ENCODE peak calls at places on chromosomes 1 and 21, in ten cellular contexts. K, W, A, R, H, U, G, L, Q and X are unnamed samples.

GRCh38 chr1:176843352-176844297 is 320.9 kb downstream of the ASTN1 start:
- DNase-seq in H (no peak), A (no peak), R (no peak), U (no peak), L (no peak), G (no peak), Q (peak; percentile 1), W (no peak), K (no peak), X (no peak)

GRCh38 chr1:149848340-149848771 is 51.0 kb upstream of the BOLA1 start:
- DNase-seq in G (no peak), A (peak; percentile 39), U (no peak), R (no peak), W (no peak), H (no peak), K (no peak), Q (no peak), L (no peak), X (no peak)

GRCh38 chr1:66247415-66248208 is 286.3 kb upstream of the SGIP1 start:
- DNase-seq in L (no peak), U (no peak), H (no peak), R (no peak), G (peak; percentile 75), Q (no peak), A (no peak), K (no peak), W (no peak), X (no peak)

GRCh38 chr1:172135076-172135672 is 285.3 kb upstream of the C1orf105 start:
- DNase-seq in H (no peak), L (no peak), Q (no peak), W (no peak), A (no peak), R (no peak), K (no peak), U (no peak), G (no peak), X (no peak)

GRCh38 chr21:41612674-41613250 is 104.8 kb upstream of the TMPRSS2 start:
- DNase-seq in W (peak; percentile 81), Q (no peak), H (peak; percentile 76), R (peak; percentile 65), U (peak; percentile 75), A (peak; percentile 65), L (no peak), G (no peak), K (peak; percentile 91), X (peak; percentile 97)

GRCh38 chr1:89939059-89939570 is 55.8 kb upstream of the ZNF326 start:
- DNase-seq in A (no peak), G (no peak), R (no peak), H (no peak), U (no peak), L (no peak), K (no peak), Q (no peak), W (no peak), X (no peak)

GRCh38 chr1:180169641-180170155 is 15.0 kb downstream of the QSOX1 start:
- DNase-seq in A (peak; percentile 44), L (no peak), K (peak; percentile 49), R (peak; percentile 46), Q (no peak), H (no peak), U (no peak), W (peak; percentile 63), G (peak; percentile 66), X (no peak)

GRCh38 chr1:111827946-111828345 is 72.2 kb downstream of the DDX20 start:
- DNase-seq in Q (no peak), H (no peak), W (no peak), K (no peak), L (no peak), R (no peak), A (no peak), U (no peak), G (peak; percentile 30), X (no peak)

GRCh38 chr1:203081465-203082355 is 4.1 kb downstream of the MYOG start:
- DNase-seq in Q (no peak), L (no peak), U (no peak), R (peak; percentile 8), K (peak; percentile 27), G (no peak), H (no peak), A (no peak), W (no peak), X (no peak)

GRCh38 chr1:154433161-154433681 is 28.1 kb downstream of the IL6R start:
- DNase-seq in U (no peak), G (no peak), L (peak; percentile 18), H (peak; percentile 62), Q (no peak), R (no peak), W (no peak), K (peak; percentile 71), A (no peak), X (no peak)

GRCh38 chr1:27632387-27633297 is 2.3 kb downstream of the FGR start:
- DNase-seq in G (peak; percentile 85), U (no peak), H (no peak), K (no peak), R (no peak), L (peak; percentile 37), Q (no peak), A (no peak), W (no peak), X (no peak)

GRCh38 chr1:85494957-85495266 is 30.0 kb upstream of the DDAH1 start:
- DNase-seq in G (no peak), L (no peak), H (no peak), U (no peak), A (no peak), R (no peak), Q (no peak), W (no peak), K (peak; percentile 66), X (no peak)

GRCh38 chr21:43207868-43208267 is 39.1 kb downstream of the CRYAA start:
- DNase-seq in K (peak; percentile 22), R (no peak), G (peak; percentile 47), Q (no peak), H (peak; percentile 11), U (peak; percentile 19), L (no peak), W (peak; percentile 35), A (no peak), X (no peak)

DNA sequence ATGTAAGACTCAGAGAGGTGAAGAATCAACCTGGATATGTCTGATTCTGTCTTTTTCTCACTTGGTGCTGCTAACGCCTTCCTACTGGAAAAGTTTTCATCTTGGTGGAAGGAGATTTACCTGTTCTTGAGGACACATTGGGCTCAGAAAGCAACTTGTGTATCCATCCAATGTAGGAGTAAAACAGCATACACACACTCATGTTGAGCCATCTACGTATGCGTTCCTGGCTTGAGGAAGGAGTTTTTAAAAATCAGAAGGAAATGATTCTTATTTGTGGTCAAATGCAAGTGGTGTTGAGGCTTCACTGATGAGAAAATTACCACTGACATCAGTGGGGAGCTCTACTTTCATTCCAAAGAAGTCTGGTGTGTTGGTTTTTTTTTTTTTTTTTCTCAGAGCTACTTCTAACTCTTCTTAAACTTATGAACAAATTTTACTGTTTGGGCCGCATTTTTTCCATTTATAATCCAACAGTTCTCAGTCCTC is 25.6 kb downstream of the XCL2 start:
- DNase-seq in W (no peak), A (no peak), Q (no peak), G (no peak), K (no peak), U (no peak), R (no peak), L (no peak), H (no peak), X (no peak)
- TF ChIP-seq CTCF in W (no peak), A (no peak), Q (no peak), G (no peak), K (no peak), U (no peak), R (no peak), L (no peak), H (no peak), X (no peak)

DNA sequence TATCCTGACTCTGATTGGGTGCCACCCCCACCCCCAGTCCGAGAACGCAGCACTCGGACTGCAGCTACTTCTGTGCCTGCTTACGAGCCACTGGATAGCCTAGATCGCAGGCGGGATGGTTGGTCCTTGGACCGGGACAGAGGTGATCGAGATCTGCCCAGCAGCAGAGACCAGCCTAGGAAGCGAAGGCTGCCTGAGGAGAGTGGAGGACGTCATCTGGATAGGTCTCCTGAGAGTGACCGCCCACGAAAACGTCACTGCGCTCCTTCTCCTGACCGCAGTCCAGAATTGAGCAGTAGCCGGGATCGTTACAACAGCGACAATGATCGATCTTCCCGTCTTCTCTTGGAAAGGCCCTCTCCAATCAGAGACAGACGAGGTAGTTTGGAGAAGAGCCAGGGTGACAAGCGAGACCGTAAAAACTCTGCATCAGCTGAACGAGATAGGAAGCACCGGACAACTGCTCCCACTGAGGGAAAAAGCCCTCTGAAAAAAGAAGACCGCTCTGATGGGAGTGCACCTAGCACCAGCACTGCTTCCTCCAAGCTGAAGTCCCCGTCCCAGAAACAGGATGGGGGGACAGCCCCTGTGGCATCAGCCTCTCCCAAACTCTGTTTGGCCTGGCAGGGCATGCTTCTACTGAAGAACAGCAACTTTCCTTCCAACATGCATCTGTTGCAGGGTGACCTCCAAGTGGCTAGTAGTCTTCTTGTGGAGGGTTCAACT is 2.1 kb downstream of the RBM15 start:
- DNase-seq in H (no peak), A (no peak), G (peak; percentile 76), Q (no peak), K (no peak), U (no peak), R (no peak), W (no peak), L (no peak), X (no peak)
- H3K4me3 ChIP-seq in H (no peak overlapping the region), A (no peak overlapping the region), G (no peak overlapping the region), Q (peak overlapping the region; percentile 82), K (no peak overlapping the region), U (no peak overlapping the region), R (peak overlapping the region; percentile 90), W (no peak overlapping the region), L (peak overlapping the region; percentile 7), X (no peak overlapping the region)

GRCh38 chr1:228396770-228397453 is 9.7 kb downstream of the TRIM11 start:
- DNase-seq in R (no peak), K (peak; percentile 57), W (peak; percentile 55), G (peak; percentile 70), H (peak; percentile 25), L (no peak), U (no peak), Q (no peak), A (no peak), X (no peak)
- H3K36me3 ChIP-seq in R (peaks cover 91% of the 10 kb centered on the region), K (peaks cover 27% of the 10 kb centered on the region), W (peaks cover 66% of the 10 kb centered on the region), G (peaks cover 83% of the 10 kb centered on the region), H (no peaks in the 10 kb centered on the region), L (peaks cover 23% of the 10 kb centered on the region), U (peaks cover 34% of the 10 kb centered on the region), Q (peaks cover 3% of the 10 kb centered on the region), A (peaks cover 5% of the 10 kb centered on the region), X (peaks cover 41% of the 10 kb centered on the region)

GRCh38 chr21:32406405-32406804 is 6.1 kb upstream of the EVA1C start:
- DNase-seq in H (no peak), G (no peak), A (peak; percentile 69), Q (no peak), L (no peak), U (no peak), W (no peak), K (no peak), R (peak; percentile 43), X (no peak)

DNA sequence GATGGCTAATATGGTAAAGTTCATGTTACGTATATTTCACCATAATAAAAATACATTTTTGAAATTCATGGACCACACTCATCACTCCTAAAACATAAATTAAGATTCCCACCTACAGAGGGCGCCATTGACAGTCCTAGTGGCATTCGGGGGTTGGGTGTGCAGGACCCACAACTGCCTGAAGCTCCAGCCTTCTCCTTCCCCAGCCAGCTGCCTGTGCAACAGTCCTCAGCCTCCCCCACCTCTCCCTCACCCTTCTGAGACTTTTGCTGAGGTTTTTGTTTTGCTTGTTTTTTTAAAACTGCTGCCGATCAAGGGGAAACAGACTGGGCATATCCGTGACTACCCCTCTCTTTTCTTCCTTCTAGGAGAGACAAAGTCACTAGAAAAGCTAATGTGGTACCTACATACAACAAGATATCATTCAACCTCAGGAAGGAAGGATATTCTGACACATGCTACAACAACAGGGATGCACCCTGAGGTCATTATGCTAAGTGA is 9.3 kb upstream of the EVA1C start:
- DNase-seq in Q (no peak), G (no peak), U (no peak), H (peak; percentile 57), R (peak; percentile 57), K (peak; percentile 81), W (no peak), A (peak; percentile 70), L (peak; percentile 56), X (no peak)
- TF ChIP-seq CTCF in Q (peak; percentile 76), G (peak; percentile 65), U (peak; percentile 51), H (peak; percentile 69), R (peak; percentile 69), K (peak; percentile 57), W (peak; percentile 70), A (peak; percentile 62), L (peak; percentile 65), X (peak; percentile 69)